ENCODE peak calls at places on chromosomes 13 and 19, in nine cellular contexts. J is activated naive CD4-positive, alpha-beta T cell treated with anti-CD3 and anti-CD28 coated beads, Interleukin-2, amount 10 ng/mL, durations not matched to agents 7 days and 5 days; U is non-pigmented ciliary epithelial cell; T is nephron progenitor cell; B is T1000; E is skeletal muscle cell; G is HFF-Myc; H is stimulated activated CD8-positive, alpha-beta memory T cell treated with anti-CD3 and anti-CD28 coated beads, Interleukin-15, amount 100 ng/mL, for 4 hours; N is stimulated activated CD4-positive, alpha-beta T cell treated with anti-CD3 and anti-CD28 coated beads, Interleukin-4, amount 100 ng/mL, for 1 hour. A is an unnamed sample.

GRCh38 chr19:27793128-27793643 is 1419.8 kb downstream of the UQCRFS1 start:
- DNase-seq in J (peak), U (no peak), T (peak), B (peak), E (peak), G (peak), H (peak), N (peak), A (peak)

GRCh38 chr19:28831464-28831863 is 381.5 kb downstream of the UQCRFS1 start:
- DNase-seq in J (no peak), U (no peak), T (no peak), B (no peak), E (no peak), G (no peak), H (no peak), N (no peak), A (no peak)

GRCh38 chr19:7781157-7781556 is 18.1 kb downstream of the CLEC4M start:
- DNase-seq in J (no peak), U (no peak), T (no peak), B (no peak), E (no peak), G (no peak), H (no peak), N (no peak), A (no peak)

GRCh38 chr13:49641810-49642291 is 13.5 kb downstream of the ARL11 start:
- DNase-seq in J (no peak), U (peak), T (no peak), B (no peak), E (peak), G (peak), H (no peak), N (no peak), A (no peak)

GRCh38 chr19:16801599-16801998 is 27.6 kb upstream of the SIN3B start:
- DNase-seq in J (no peak), U (no peak), T (peak), B (peak), E (peak), G (no peak), H (no peak), N (no peak), A (no peak)

GRCh38 chr13:113548778-113549621 is 35.6 kb upstream of the TFDP1 start:
- DNase-seq in J (no peak), U (no peak), T (peak), B (no peak), E (no peak), G (no peak), H (no peak), N (no peak), A (no peak)

GRCh38 chr13:106917024-106917491 is 349.1 kb upstream of the ARGLU1 start:
- DNase-seq in J (no peak), U (no peak), T (no peak), B (no peak), E (no peak), G (no peak), H (no peak), N (no peak), A (no peak)

GRCh38 chr13:70162141-70162540 is 53.9 kb upstream of the KLHL1 start:
- DNase-seq in J (no peak), U (no peak), T (no peak), B (no peak), E (no peak), G (no peak), H (no peak), N (no peak), A (no peak)

GRCh38 chr19:8340341-8341096 is 2.5 kb downstream of the KANK3 start:
- DNase-seq in J (no peak), U (no peak), T (peak), B (no peak), E (no peak), G (no peak), H (no peak), N (no peak), A (no peak)

GRCh38 chr19:38718747-38719543 is 25.3 kb downstream of the CAPN12 start:
- DNase-seq in J (no peak), U (no peak), T (no peak), B (peak), E (peak), G (no peak), H (no peak), N (no peak), A (no peak)

GRCh38 chr19:35528218-35529038 is at the start of gene SBSN:
- DNase-seq in J (no peak), U (no peak), T (no peak), B (no peak), E (peak), G (no peak), H (no peak), N (no peak), A (no peak)

GRCh38 chr13:52750713-52751112 is 11.1 kb upstream of the CNMD start:
- DNase-seq in J (no peak), U (no peak), T (no peak), B (no peak), E (no peak), G (no peak), H (no peak), N (no peak), A (no peak)

GRCh38 chr19:16325671-16326400 is 1.2 kb downstream of the KLF2 start:
- DNase-seq in J (peak), U (no peak), T (peak), B (no peak), E (no peak), G (no peak), H (no peak), N (peak), A (no peak)

GRCh38 chr19:10767726-10768125 is 49.8 kb downstream of the DNM2 start:
- DNase-seq in J (no peak), U (no peak), T (no peak), B (no peak), E (no peak), G (no peak), H (no peak), N (no peak), A (no peak)

GRCh38 chr13:50928088-50928487 is 18.5 kb downstream of the RNASEH2B start:
- DNase-seq in J (no peak), U (no peak), T (no peak), B (no peak), E (no peak), G (no peak), H (no peak), N (no peak), A (no peak)

GRCh38 chr13:93182406-93182805 is 44.2 kb upstream of the GPC6 start:
- DNase-seq in J (no peak), U (no peak), T (no peak), B (no peak), E (no peak), G (no peak), H (no peak), N (no peak), A (no peak)

GRCh38 chr19:7200739-7201138 is 93.5 kb downstream of the INSR start:
- DNase-seq in J (no peak), U (no peak), T (no peak), B (no peak), E (no peak), G (no peak), H (no peak), N (no peak), A (no peak)

GRCh38 chr19:31261651-31262331 is 87.4 kb downstream of the TSHZ3 start:
- DNase-seq in J (no peak), U (no peak), T (no peak), B (no peak), E (no peak), G (no peak), H (no peak), N (no peak), A (no peak)

GRCh38 chr13:99657848-99658265 is 156.6 kb downstream of the TM9SF2 start:
- DNase-seq in J (peak), U (no peak), T (peak), B (no peak), E (no peak), G (no peak), H (no peak), N (peak), A (no peak)

GRCh38 chr19:27806471-27807070 is 1406.4 kb downstream of the UQCRFS1 start:
- DNase-seq in J (no peak), U (no peak), T (no peak), B (no peak), E (no peak), G (no peak), H (no peak), N (no peak), A (no peak)

GRCh38 chr13:99322297-99323103 is 15.3 kb upstream of the GPR183 start:
- DNase-seq in J (peak), U (no peak), T (no peak), B (no peak), E (peak), G (no peak), H (no peak), N (no peak), A (no peak)

GRCh38 chr13:111006508-111007031 is 91.7 kb upstream of the ANKRD10 start:
- DNase-seq in J (no peak), U (peak), T (no peak), B (peak), E (peak), G (no peak), H (no peak), N (no peak), A (no peak)

A was measured in DND-41.